ENCODE peak calls at places on chromosomes 12 and 14, in eight cellular contexts. P, H, D, J, X, O, V and C are unnamed samples.

GRCh38 chr14:93643127-93643526 is 145.2 kb downstream of the PRIMA1 start:
- DNase-seq in P (no peak), V (no peak), O (no peak), X (no peak), D (no peak), J (no peak), H (no peak), C (no peak)

GRCh38 chr14:60133487-60133886 is 31.7 kb downstream of the DHRS7 start:
- DNase-seq in V (no peak), D (no peak), P (no peak), X (no peak), O (peak; percentile 16), J (no peak), H (no peak), C (no peak)

GRCh38 chr12:52355181-52355580 is 12.1 kb downstream of the KRT85 start:
- DNase-seq in H (no peak), O (no peak), P (peak; percentile 25), X (peak; percentile 14), V (no peak), D (no peak), J (no peak), C (no peak)

GRCh38 chr12:125949471-125949870 is 884.2 kb downstream of the AACS start:
- DNase-seq in X (no peak), O (no peak), P (no peak), H (no peak), D (no peak), V (no peak), J (no peak), C (no peak)

GRCh38 chr14:103142031-103142430 is 18.8 kb downstream of the TNFAIP2 start:
- DNase-seq in V (no peak), H (no peak), J (no peak), D (no peak), P (no peak), X (no peak), O (no peak), C (no peak)

GRCh38 chr12:45794422-45794821 is 64.9 kb downstream of the ARID2 start:
- DNase-seq in J (no peak), O (no peak), D (no peak), V (no peak), X (no peak), H (no peak), P (no peak), C (no peak)

GRCh38 chr14:69013943-69014782 is 35.1 kb upstream of the ACTN1 start:
- DNase-seq in X (peak; percentile 73), D (no peak), H (peak; percentile 88), O (peak; percentile 83), J (peak; percentile 34), V (peak; percentile 27), P (peak; percentile 72), C (peak; percentile 21)

GRCh38 chr12:124919646-124920352 is 5.3 kb upstream of the UBC start:
- DNase-seq in J (no peak), V (no peak), D (no peak), P (no peak), O (peak; percentile 38), H (no peak), X (no peak), C (no peak)

GRCh38 chr14:68318788-68319187 is 474.1 kb downstream of the ZFP36L1 start:
- DNase-seq in D (no peak), P (no peak), X (no peak), H (no peak), O (no peak), J (no peak), V (no peak), C (no peak)

GRCh38 chr14:90384543-90384911 is 12.3 kb upstream of the CALM1 start:
- DNase-seq in V (no peak), H (no peak), D (no peak), X (no peak), P (no peak), O (peak; percentile 46), J (no peak), C (no peak)

GRCh38 chr12:100987552-100988277 is 193.1 kb downstream of the ANO4 start:
- DNase-seq in J (no peak), X (no peak), P (no peak), V (no peak), D (peak; percentile 16), O (peak; percentile 70), H (peak; percentile 20), C (peak; percentile 40)

GRCh38 chr14:61644834-61645233 is 50.5 kb upstream of the HIF1A start:
- DNase-seq in D (no peak), V (no peak), H (no peak), J (no peak), X (no peak), P (no peak), O (peak; percentile 49), C (no peak)

GRCh38 chr12:100612557-100612956 is 39.1 kb downstream of the GAS2L3 start:
- DNase-seq in P (no peak), V (no peak), D (no peak), X (no peak), H (no peak), O (no peak), J (no peak), C (no peak)

GRCh38 chr14:89378119-89378518 is 38.9 kb downstream of the FOXN3 start:
- DNase-seq in X (no peak), P (no peak), D (no peak), H (no peak), O (peak; percentile 93), V (no peak), J (no peak), C (peak; percentile 51)

GRCh38 chr14:93430889-93431670 is at the start of gene UNC79:
- DNase-seq in D (no peak), X (no peak), O (no peak), H (no peak), P (no peak), V (no peak), J (no peak), C (peak; percentile 39)

GRCh38 chr12:105382771-105383632 is 52.5 kb downstream of the C12orf75 start:
- DNase-seq in V (peak; percentile 21), X (no peak), P (no peak), H (peak; percentile 55), O (peak; percentile 73), J (no peak), D (peak; percentile 17), C (no peak)

GRCh38 chr14:59483360-59483759 is 848 bp downstream of the L3HYPDH start:
- DNase-seq in D (no peak), O (peak; percentile 84), H (no peak), V (no peak), X (peak; percentile 45), P (no peak), J (no peak), C (no peak)

GRCh38 chr14:61065671-61066070 is 84.6 kb downstream of the SLC38A6 start:
- DNase-seq in D (no peak), X (no peak), O (no peak), J (no peak), V (no peak), P (no peak), H (no peak), C (no peak)

GRCh38 chr12:40733871-40734270 is 41.6 kb downstream of the CNTN1 start:
- DNase-seq in J (no peak), D (no peak), V (no peak), O (no peak), H (no peak), X (no peak), P (no peak), C (no peak)

DNA sequence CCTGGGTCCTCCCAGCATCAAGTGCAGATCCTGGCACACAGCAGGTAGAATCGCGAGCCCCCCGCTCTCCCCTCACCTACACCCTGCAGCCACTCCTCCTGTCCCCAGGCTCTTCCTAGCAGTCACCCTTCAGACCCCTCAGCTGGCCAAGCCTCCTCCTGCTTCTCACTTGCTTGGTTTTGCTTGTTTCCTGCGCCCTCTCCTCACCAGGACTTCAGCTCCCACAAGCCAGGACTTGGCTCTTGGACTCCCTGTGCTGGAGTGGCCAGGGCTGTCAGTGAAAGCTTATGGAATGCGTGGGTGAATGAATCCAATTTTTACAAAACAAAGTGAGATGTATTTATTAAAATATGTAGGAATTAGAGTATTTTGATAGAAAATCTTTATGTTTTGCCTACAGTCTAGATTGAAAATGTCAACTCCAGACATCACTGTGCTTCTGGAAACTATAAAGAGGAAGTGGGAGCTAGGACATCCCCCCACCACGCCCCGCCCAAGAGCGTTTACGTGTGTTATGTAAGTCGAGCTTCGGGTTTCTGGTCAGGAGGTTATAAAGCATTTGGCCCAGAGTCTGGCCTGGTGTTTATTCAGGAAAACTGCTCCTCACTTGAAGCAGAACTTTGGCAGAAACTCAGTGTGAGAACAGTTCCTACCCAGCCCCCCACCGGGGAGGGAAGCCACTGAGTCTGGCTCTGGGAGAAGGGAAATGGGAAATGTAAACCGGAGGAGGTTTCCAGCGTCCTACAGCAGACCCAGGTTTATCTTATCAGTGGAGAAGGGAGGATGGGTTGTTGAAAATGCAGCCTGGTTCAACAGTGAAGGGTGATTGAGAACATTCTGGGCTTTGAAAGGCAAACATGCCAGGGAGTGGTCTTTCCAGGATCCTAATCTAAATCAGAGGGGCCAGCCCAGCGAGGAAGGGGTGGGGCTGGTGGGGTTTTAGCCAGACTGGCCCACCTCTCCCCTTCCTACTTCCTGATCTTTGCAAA is 8.8 kb downstream of the ALDH2 start:
- DNase-seq in O (peak; percentile 93), J (peak; percentile 78), X (peak; percentile 95), V (peak; percentile 89), P (peak; percentile 79), H (peak; percentile 80), D (peak; percentile 82), C (peak; percentile 88)
- H3K4me1 ChIP-seq in O (peaks cover 26% of the 10 kb centered on the region), J (peaks cover 53% of the 10 kb centered on the region), X (no peaks in the 10 kb centered on the region), V (peaks cover 52% of the 10 kb centered on the region), P (peaks cover 3% of the 10 kb centered on the region), H (peaks cover 92% of the 10 kb centered on the region), D (peaks cover 27% of the 10 kb centered on the region), C (peaks cover 43% of the 10 kb centered on the region)

DNA sequence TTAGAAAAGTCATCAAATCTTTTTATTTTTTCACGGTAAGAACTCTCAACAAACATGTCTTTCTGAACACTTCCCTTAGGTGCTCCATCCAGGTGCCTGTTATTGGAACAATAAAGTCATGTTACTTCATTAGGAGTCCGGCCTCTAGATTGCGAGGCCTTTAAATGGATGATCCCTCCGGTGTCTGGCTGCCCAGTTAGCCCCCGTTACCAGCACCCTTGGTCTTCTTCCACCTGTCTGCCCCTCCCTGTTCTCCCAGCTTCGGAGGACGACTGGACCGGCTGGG is 593 bp upstream of the PA2G4 start:
- DNase-seq in V (no peak), H (peak; percentile 24), D (no peak), P (no peak), O (no peak), J (no peak), X (no peak), C (no peak)
- H3K36me3 ChIP-seq in V (peaks cover 25% of the 10 kb centered on the region), H (peaks cover 56% of the 10 kb centered on the region), D (no peaks in the 10 kb centered on the region), P (no peaks in the 10 kb centered on the region), O (peaks cover 12% of the 10 kb centered on the region), J (peaks cover 2% of the 10 kb centered on the region), X (peaks cover 64% of the 10 kb centered on the region), C (no peaks in the 10 kb centered on the region)

GRCh38 chr12:51217968-51218606 is at the start of gene POU6F1:
- DNase-seq in O (peak; percentile 76), P (peak; percentile 67), J (peak; percentile 77), V (peak; percentile 79), X (peak; percentile 71), D (peak; percentile 78), H (peak; percentile 57), C (peak; percentile 51)
- TF ChIP-seq POLR2A in O (peak; percentile 61), P (no peak), J (peak; percentile 68), V (no peak), X (peak; percentile 23), D (no peak), H (peak; percentile 36), C (no peak)

DNA sequence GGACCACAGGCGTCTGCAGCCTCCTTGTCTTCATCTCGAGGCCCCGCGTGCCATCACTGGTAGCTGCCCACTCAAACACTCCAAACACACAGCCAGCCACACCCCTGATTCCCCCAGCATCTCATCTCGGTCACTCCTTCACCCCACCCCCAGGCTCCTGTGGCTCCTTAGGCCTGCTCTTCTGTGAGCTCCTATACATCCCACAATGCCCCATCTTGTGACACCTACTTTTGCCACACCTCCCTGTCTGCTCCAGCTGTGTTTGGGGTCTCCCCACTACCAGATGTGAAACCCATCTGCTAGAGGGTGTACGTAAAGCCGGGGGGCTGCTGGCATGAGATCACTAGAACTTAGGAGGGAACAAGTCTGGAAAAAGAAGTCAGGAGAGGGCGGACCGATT is 4.1 kb downstream of the AKT1 start:
- DNase-seq in P (no peak), X (no peak), D (no peak), H (no peak), J (no peak), V (no peak), O (no peak), C (no peak)
- H3K4me1 ChIP-seq in P (peaks cover 32% of the 10 kb centered on the region), X (no peaks in the 10 kb centered on the region), D (no peaks in the 10 kb centered on the region), H (peaks cover 39% of the 10 kb centered on the region), J (peaks cover 35% of the 10 kb centered on the region), V (peaks cover 72% of the 10 kb centered on the region), O (peaks cover 18% of the 10 kb centered on the region), C (peaks cover 65% of the 10 kb centered on the region)